ENCODE peak calls at places on chromosomes 12 and 14, in six cellular contexts. A is A549, S is adipocyte, D is esophagus squamous epithelium, K is mesenchymal stem cell, P is left lung. B is an unnamed sample. For H3K4me1, the result is how much of the 10 kb centered on the place peaks cover.

GRCh38 chr12:57623385-57623784 is 9.6 kb downstream of the B4GALNT1 start:
- DNase-seq in A (no peak), S (no peak), D (no peak), K (no peak), P (no peak), B (no peak)

GRCh38 chr14:92207012-92207927 is 85.5 kb downstream of the CPSF2 start:
- DNase-seq in A (no peak), S (no peak), D (no peak), K (no peak), P (no peak), B (no peak)

GRCh38 chr12:85656561-85656960 is 179.6 kb downstream of the RASSF9 start:
- DNase-seq in A (no peak), S (no peak), D (no peak), K (no peak), P (no peak), B (no peak)

GRCh38 chr12:64392221-64392620 is 1.7 kb upstream of the C12orf56 start:
- DNase-seq in A (peak), S (peak), D (no peak), K (peak), P (no peak), B (peak)

GRCh38 chr12:113056631-113057488 is at the start of gene DTX1:
- DNase-seq in A (no peak), S (peak), D (no peak), K (no peak), P (no peak), B (peak)

GRCh38 chr14:51236314-51236713 is 3.7 kb upstream of the TMX1 start:
- DNase-seq in A (no peak), S (peak), D (no peak), K (peak), P (no peak), B (no peak)

GRCh38 chr12:101230547-101230946 is 20.5 kb upstream of the SLC5A8 start:
- DNase-seq in A (no peak), S (peak), D (no peak), K (peak), P (no peak), B (no peak)

GRCh38 chr14:80434574-80435321 is 223.4 kb upstream of the DIO2 start:
- DNase-seq in A (peak), S (no peak), D (no peak), K (peak), P (no peak), B (no peak)

DNA sequence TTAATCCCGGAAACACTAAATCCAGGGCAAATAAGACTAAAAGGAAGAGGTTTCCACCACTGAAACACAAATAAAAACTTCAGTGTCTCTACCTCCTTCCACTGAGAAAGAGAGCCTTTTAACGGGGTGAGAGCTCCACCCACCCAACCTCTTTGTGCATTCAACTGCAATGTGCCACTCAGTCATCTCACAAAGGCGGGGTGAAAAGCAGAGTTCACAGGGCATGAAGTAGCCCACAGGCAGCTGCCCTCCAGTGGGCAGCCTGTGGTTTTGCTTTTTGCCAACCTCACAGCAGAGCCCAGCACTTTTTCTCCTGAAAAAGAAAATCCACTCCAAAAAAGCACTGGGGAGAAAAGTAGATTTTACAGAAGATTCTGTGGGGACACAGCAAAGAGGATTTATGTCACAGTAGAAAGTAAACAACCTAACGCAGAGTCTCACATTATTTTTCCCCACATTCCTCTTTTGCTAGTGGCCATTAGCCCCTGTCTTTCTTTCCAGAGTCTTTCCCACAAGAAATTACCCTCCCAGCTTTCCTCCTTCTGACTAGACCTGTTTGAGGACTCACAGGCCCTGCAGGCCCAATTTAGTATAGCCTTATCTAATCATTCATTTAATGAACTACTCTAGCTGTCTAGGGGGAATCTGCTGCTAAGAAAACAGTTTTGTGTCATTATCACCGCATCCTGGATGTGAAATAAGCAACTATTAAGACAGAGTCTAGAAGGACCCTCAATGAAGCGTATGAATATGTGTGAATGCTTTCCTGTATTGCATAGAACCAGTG is 753.8 kb upstream of the FOXG1 start:
- DNase-seq in A (no peak), S (no peak), D (no peak), K (no peak), P (no peak), B (no peak)
- H3K4me1 ChIP-seq in A (under half), S (under half), D (under half), K (under half), P (under half), B (under half)

GRCh38 chr12:53221203-53222076 is 10.6 kb downstream of the RARG start:
- DNase-seq in A (peak), S (peak), D (no peak), K (peak), P (peak), B (peak)
- H3K4me1 ChIP-seq in A (half or more), S (under half), D (half or more), K (under half), P (half or more), B (half or more)

DNA sequence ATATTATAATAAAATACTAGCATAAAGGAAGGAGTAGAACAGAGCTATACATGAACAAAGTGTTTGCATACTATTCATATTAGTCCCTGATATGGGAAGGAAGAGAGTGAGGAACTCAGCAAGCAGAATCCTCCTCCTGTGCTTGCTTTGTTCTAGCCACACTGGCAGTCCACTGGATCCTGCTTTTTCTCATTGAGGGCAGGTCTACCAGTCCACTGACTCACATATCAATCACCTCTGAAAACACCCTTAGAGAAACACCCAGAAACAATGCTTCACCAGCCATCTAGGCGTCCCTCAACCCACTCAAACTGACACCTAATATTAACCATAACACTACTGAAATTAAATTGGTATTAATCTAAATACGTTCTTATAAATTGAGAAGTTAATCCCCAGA is 1861.7 kb upstream of the SEL1L start:
- DNase-seq in A (no peak), S (no peak), D (no peak), K (no peak), P (no peak), B (no peak)
- H3K4me1 ChIP-seq in A (under half), S (under half), D (under half), K (under half), P (under half), B (under half)

DNA sequence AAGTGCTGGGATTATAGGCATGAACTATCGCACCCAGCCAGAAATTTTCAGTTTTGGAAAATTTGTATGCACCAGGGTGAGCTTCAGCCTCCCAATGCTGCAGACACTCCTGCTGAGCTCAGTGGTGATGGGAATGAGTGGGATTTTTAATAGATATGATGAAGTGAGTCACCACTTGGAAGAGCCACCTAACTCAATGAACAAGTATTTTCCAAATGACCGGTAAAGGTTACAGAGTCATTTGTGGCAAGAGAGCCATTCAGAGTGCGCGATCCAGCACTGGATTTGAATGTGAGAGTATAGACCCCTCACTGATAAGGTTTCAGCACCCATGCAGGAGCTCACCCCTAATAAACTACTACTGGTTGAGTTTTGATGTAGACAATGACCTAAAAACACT is 100.7 kb downstream of the PPP2R5C start:
- DNase-seq in A (no peak), S (no peak), D (no peak), K (no peak), P (no peak), B (no peak)
- H3K4me1 ChIP-seq in A (under half), S (under half), D (under half), K (under half), P (under half), B (under half)

DNA sequence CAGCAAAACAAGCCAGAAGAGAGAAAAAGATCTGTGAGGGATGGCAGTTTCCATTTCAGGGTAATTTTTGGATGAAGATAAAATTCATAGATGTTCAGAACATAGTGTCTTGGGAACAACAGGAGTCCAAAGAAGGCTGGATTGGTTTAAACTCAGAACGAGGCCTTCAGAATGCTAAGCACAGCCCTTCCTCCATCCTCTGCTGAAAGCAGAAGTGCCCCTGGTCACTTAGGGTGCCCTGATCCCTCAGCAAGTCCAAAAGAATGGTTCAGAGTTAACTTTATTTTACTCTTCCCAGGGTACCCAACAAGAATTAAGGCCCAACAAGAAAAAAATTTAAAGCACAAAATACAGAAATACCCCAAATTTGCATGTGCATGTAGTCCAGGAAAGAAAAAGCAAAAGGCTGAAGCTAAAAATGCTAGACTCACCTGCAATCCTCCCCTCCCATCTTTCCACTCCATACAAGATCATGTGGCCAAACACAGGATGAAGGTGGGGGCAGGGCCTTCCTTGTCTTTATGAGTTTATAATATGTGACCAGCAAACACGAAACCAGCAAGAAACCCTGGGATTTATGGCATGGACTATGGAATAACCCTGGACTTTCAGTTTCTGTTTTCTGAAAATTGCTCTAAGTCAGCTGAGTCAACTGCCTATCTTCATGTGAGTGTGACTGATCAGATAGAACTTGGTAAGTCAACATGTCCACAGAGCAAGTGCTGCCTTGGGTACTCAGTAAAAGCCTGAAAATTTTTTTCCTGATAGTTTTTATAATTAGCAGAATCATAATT is 21.2 kb downstream of the MAX start:
- DNase-seq in A (no peak), S (no peak), D (no peak), K (peak), P (no peak), B (no peak)
- H3K4me1 ChIP-seq in A (under half), S (under half), D (half or more), K (under half), P (under half), B (under half)

DNA sequence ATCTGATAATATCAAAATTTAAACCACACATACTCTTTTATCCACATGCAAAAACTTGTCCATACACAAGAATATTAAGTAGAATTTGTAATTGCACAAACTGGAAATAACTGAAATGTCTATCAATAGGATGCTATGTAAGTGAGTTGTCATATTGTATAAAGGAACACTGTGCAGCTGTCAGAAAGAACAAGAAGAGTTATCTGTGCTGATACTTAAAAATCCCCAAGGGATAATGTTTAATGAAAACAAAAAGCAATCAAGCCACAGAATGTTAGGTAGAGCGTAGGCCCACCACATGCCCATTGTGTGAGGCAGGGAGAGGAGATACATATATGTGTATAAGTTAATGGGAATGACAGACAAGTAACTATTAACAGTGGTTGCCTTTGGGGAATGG is 25.9 kb upstream of the HIGD1C start:
- DNase-seq in A (no peak), S (no peak), D (no peak), K (no peak), P (no peak), B (peak)
- H3K4me1 ChIP-seq in A (under half), S (under half), D (half or more), K (under half), P (under half), B (half or more)

GRCh38 chr12:109157986-109158385 is 41.6 kb downstream of the ACACB start:
- DNase-seq in A (no peak), S (peak), D (no peak), K (no peak), P (no peak), B (peak)
- H3K4me1 ChIP-seq in A (under half), S (half or more), D (half or more), K (under half), P (under half), B (under half)

B was measured in OCI-LY7.